ENCODE peak calls at places on chromosomes 11 and 22, in seven cellular contexts. F is H1, T is mesenchymal stem cell, O is neuronal stem cell, H is H9, Z is mesendoderm, Q is IMR-90. D is an unnamed sample.

GRCh38 chr22:29224121-29224858 is 18.6 kb downstream of the EMID1 start:
- DNase-seq in F (no peak), T (no peak), O (no peak), H (no peak), Z (no peak), Q (no peak), D (no peak)

GRCh38 chr22:49826603-49827306 is 918 bp downstream of the BRD1 start:
- DNase-seq in F (peak; percentile 60), T (peak; percentile 47), O (no peak), H (no peak), Z (peak; percentile 25), Q (peak; percentile 32), D (peak; percentile 52)

GRCh38 chr22:29314537-29315285 is 786 bp downstream of the RASL10A start:
- DNase-seq in F (peak; percentile 65), T (peak; percentile 12), O (no peak), H (no peak), Z (no peak), Q (no peak), D (no peak)

GRCh38 chr22:38135133-38135706 is 24.7 kb upstream of the BAIAP2L2 start:
- DNase-seq in F (no peak), T (peak; percentile 83), O (no peak), H (no peak), Z (no peak), Q (peak; percentile 90), D (peak; percentile 23)

GRCh38 chr22:33889748-33890147 is 30.5 kb downstream of the LARGE1 start:
- DNase-seq in F (no peak), T (no peak), O (no peak), H (no peak), Z (no peak), Q (no peak), D (no peak)

GRCh38 chr11:46387919-46388618 is 3.5 kb downstream of the CHRM4 start:
- DNase-seq in F (no peak), T (no peak), O (no peak), H (no peak), Z (no peak), Q (no peak), D (no peak)

GRCh38 chr11:23406131-23406819 is 546.0 kb upstream of the CCDC179 start:
- DNase-seq in F (no peak), T (no peak), O (no peak), H (peak; percentile 52), Z (peak; percentile 11), Q (no peak), D (no peak)

GRCh38 chr11:118224512-118225180 is at the start of gene JAML:
- DNase-seq in F (no peak), T (no peak), O (no peak), H (no peak), Z (no peak), Q (no peak), D (no peak)

GRCh38 chr22:18085188-18085587 is 7.4 kb downstream of the PEX26 start:
- DNase-seq in F (no peak), T (no peak), O (no peak), H (no peak), Z (no peak), Q (peak; percentile 34), D (no peak)

GRCh38 chr11:44525473-44526252 is 39.8 kb upstream of the CD82 start:
- DNase-seq in F (no peak), T (no peak), O (no peak), H (no peak), Z (no peak), Q (no peak), D (no peak)

GRCh38 chr11:59997800-59998199 is 19.2 kb upstream of the OOSP4B start:
- DNase-seq in F (no peak), T (peak; percentile 44), O (no peak), H (no peak), Z (no peak), Q (no peak), D (no peak)

GRCh38 chr11:12088047-12088481 is 22.3 kb upstream of the MICAL2 start:
- DNase-seq in F (no peak), T (peak; percentile 88), O (no peak), H (no peak), Z (peak; percentile 51), Q (peak; percentile 77), D (peak; percentile 45)

GRCh38 chr22:20013382-20013871 is 3.2 kb downstream of the ARVCF start:
- DNase-seq in F (peak; percentile 85), T (peak; percentile 60), O (peak; percentile 60), H (peak; percentile 91), Z (peak; percentile 79), Q (peak; percentile 47), D (peak; percentile 59)

GRCh38 chr22:30116362-30117117 is 36.3 kb downstream of the HORMAD2 start:
- DNase-seq in F (no peak), T (peak; percentile 15), O (no peak), H (no peak), Z (no peak), Q (peak; percentile 78), D (no peak)

GRCh38 chr22:39283312-39284141 is 35.9 kb downstream of the RPL3 start:
- DNase-seq in F (no peak), T (peak; percentile 93), O (no peak), H (no peak), Z (no peak), Q (peak; percentile 26), D (peak; percentile 98)

GRCh38 chr22:38299001-38299651 is 18.1 kb downstream of the CSNK1E start:
- DNase-seq in F (no peak), T (no peak), O (no peak), H (no peak), Z (no peak), Q (no peak), D (no peak)

GRCh38 chr22:35688913-35689675 is 28.6 kb upstream of the APOL5 start:
- DNase-seq in F (peak; percentile 24), T (no peak), O (no peak), H (no peak), Z (no peak), Q (peak; percentile 59), D (no peak)

GRCh38 chr22:40329021-40329456 is 17.3 kb upstream of the ADSL start:
- DNase-seq in F (no peak), T (no peak), O (no peak), H (no peak), Z (no peak), Q (no peak), D (no peak)

GRCh38 chr11:71251159-71251721 is 1.1 kb downstream of the SHANK2 start:
- DNase-seq in F (no peak), T (no peak), O (no peak), H (peak; percentile 35), Z (no peak), Q (no peak), D (peak; percentile 31)

DNA sequence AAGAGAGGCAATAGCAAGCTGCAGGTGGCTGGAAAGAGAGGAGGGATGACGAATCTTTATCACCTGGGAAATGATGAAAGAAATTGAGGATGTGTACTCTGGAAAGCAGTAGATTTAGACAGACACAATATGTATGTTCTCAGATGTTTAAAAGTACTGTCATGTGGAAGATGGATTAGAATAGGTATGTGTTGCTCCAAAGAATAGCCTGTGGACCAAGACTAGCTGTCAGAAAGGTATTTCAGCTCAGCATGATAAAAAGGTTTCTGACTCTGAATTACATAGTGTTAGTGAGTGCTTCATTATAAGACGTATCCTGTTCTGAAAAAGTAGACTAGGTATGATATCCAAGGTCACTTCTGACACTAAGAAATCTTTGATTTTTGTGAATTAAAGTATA is 322.4 kb downstream of the CNTN5 start:
- DNase-seq in F (no peak), T (no peak), O (no peak), H (no peak), Z (no peak), Q (no peak), D (no peak)
- H3K79me1 ChIP-seq in F (no peaks in the 10 kb centered on the region), T (no peaks in the 10 kb centered on the region), O (no peaks in the 10 kb centered on the region), H (no peaks in the 10 kb centered on the region), Z (no peaks in the 10 kb centered on the region), Q (no peaks in the 10 kb centered on the region), D (no peaks in the 10 kb centered on the region)

GRCh38 chr11:13183826-13184196 is 93.8 kb upstream of the BMAL1 start:
- DNase-seq in F (no peak), T (no peak), O (no peak), H (no peak), Z (no peak), Q (no peak), D (no peak)
- H3K79me1 ChIP-seq in F (no peaks in the 10 kb centered on the region), T (no peaks in the 10 kb centered on the region), O (no peaks in the 10 kb centered on the region), H (no peaks in the 10 kb centered on the region), Z (no peaks in the 10 kb centered on the region), Q (no peaks in the 10 kb centered on the region), D (no peaks in the 10 kb centered on the region)

DNA sequence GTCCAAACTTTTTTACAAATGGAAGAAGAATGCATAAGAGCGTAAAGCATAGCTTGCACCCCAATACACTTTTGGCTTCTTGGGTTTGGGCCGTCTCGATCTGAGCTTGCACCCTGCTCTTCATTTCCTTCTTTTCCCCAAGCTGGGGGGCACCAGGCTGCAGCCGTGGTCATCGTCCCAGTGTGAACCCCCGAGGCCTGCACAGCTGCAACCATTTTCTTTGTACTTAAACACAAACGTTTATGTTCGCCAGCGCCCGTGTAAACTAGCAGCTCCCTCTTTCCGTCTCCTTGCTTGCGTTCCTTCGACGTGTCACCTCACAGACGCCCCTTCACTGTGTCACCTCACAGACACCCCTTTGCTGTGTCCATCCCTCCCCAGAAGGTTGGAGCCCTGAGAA is 10.1 kb downstream of the KRTAP5-5 start:
- DNase-seq in F (no peak), T (no peak), O (no peak), H (no peak), Z (no peak), Q (no peak), D (no peak)
- H3K79me1 ChIP-seq in F (no peaks in the 10 kb centered on the region), T (no peaks in the 10 kb centered on the region), O (no peaks in the 10 kb centered on the region), H (no peaks in the 10 kb centered on the region), Z (no peaks in the 10 kb centered on the region), Q (no peaks in the 10 kb centered on the region), D (no peaks in the 10 kb centered on the region)

DNA sequence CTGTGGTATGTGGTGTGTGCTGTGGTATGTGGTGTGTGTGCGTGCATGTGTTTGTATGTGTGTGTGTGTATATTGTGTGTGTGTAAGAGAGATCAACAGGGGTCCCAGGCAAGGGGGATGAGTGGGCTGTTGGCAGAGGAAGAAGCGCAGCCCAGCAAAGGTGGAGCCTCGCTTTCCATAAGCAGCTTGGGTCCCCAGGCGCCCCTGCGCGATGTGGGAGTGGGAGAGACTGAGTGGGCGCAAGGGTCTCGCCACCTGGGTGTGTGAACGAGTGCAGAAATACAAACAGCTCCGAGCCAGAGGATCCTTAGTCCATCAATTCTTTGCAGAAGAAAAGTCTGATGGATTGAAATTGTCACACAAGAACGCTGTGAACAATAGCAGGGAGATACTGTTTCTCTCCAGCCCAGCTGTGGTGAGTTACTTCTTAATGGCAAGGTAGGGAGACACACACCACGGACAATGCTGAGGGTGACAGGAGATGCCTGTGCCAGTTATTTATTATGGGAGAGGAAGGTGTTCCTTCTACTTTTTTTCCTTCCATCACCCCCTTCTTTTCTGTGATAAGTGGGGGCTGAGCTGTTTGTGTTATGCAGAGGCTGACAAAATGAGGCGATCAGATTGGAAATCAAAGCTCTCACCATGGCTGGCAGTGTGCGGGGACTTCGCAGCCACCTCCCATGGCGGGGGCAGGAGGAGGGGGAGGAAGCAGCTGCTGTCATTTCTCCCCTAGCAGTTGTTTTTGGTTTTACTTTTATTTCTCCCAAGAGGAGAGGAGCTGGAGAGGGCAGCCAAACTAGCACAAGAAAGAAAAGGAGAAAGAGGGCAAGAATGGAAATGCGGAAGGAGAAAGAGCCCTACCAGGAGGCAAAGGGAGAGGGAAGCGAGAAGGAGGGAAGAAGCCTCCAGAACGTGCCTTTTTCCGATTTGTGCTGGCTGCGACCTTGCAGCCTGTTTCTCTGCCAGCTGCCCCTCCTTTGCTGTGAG is 755.7 kb downstream of the NTM start:
- DNase-seq in F (peak; percentile 58), T (peak; percentile 61), O (peak; percentile 30), H (peak; percentile 45), Z (peak; percentile 68), Q (peak; percentile 26), D (no peak)
- H3K79me1 ChIP-seq in F (peaks cover 2% of the 10 kb centered on the region), T (peaks cover 39% of the 10 kb centered on the region), O (no peaks in the 10 kb centered on the region), H (no peaks in the 10 kb centered on the region), Z (no peaks in the 10 kb centered on the region), Q (peaks cover 10% of the 10 kb centered on the region), D (no peaks in the 10 kb centered on the region)

D was measured in trophoblast cell.